ENCODE peak calls at places on chromosomes 11 and 22, in four cellular contexts. I, B, K and J are unnamed samples.

GRCh38 chr11:133663586-133663985 is 131.3 kb upstream of the OPCML start:
- DNase-seq in I (no peak), B (no peak), K (no peak), J (no peak)

GRCh38 chr11:72584293-72584921 is 89.8 kb downstream of the PDE2A start:
- DNase-seq in I (no peak), B (no peak), K (peak; percentile 87), J (no peak)

GRCh38 chr11:95361180-95361579 is 130.2 kb upstream of the SESN3 start:
- DNase-seq in I (no peak), B (no peak), K (no peak), J (no peak)

GRCh38 chr11:60866911-60867870 is at the start of gene ZP1:
- DNase-seq in I (no peak), B (no peak), K (no peak), J (peak; percentile 47)

GRCh38 chr11:58575377-58576020 is at the start of gene LPXN:
- DNase-seq in I (peak; percentile 93), B (no peak), K (no peak), J (peak; percentile 90)

GRCh38 chr22:49798486-49799151 is 29.1 kb downstream of the BRD1 start:
- DNase-seq in I (no peak), B (no peak), K (no peak), J (no peak)

GRCh38 chr22:44460287-44461082 is 37.5 kb downstream of the RTL6 start:
- DNase-seq in I (no peak), B (no peak), K (no peak), J (no peak)

GRCh38 chr11:71420455-71421241 is 27.5 kb downstream of the DHCR7 start:
- DNase-seq in I (peak; percentile 77), B (peak; percentile 56), K (peak; percentile 88), J (peak; percentile 61)

GRCh38 chr11:65639623-65640482 is 2.0 kb downstream of the SIPA1 start:
- DNase-seq in I (peak; percentile 98), B (no peak), K (no peak), J (no peak)

GRCh38 chr22:40325315-40325714 is 21.0 kb upstream of the ADSL start:
- DNase-seq in I (no peak), B (no peak), K (no peak), J (no peak)

GRCh38 chr11:64996710-64997380 is at the start of gene BATF2:
- DNase-seq in I (peak; percentile 60), B (peak; percentile 50), K (peak; percentile 94), J (peak; percentile 61)

GRCh38 chr11:8006349-8006977 is 19.3 kb downstream of the EIF3F start:
- DNase-seq in I (peak; percentile 82), B (peak; percentile 54), K (peak; percentile 92), J (peak; percentile 82)

GRCh38 chr11:99316761-99317475 is 296.2 kb downstream of the CNTN5 start:
- DNase-seq in I (no peak), B (no peak), K (no peak), J (no peak)

GRCh38 chr11:2377511-2378443 is 667 bp downstream of the CD81 start:
- DNase-seq in I (peak; percentile 79), B (no peak), K (peak; percentile 82), J (peak; percentile 46)

GRCh38 chr11:58622344-58622743 is at the start of gene CNTF:
- DNase-seq in I (no peak), B (no peak), K (no peak), J (no peak)

GRCh38 chr11:36127550-36127949 is 161.7 kb downstream of the COMMD9 start:
- DNase-seq in I (no peak), B (no peak), K (no peak), J (no peak)

GRCh38 chr11:73566422-73566821 is 31.5 kb downstream of the FAM168A start:
- DNase-seq in I (no peak), B (no peak), K (no peak), J (no peak)

GRCh38 chr11:126434950-126435335 is 79.5 kb downstream of the ST3GAL4 start:
- DNase-seq in I (no peak), B (no peak), K (peak; percentile 48), J (no peak)

GRCh38 chr11:61763930-61764605 is 11.6 kb downstream of the MYRF start:
- DNase-seq in I (no peak), B (no peak), K (no peak), J (no peak)

DNA sequence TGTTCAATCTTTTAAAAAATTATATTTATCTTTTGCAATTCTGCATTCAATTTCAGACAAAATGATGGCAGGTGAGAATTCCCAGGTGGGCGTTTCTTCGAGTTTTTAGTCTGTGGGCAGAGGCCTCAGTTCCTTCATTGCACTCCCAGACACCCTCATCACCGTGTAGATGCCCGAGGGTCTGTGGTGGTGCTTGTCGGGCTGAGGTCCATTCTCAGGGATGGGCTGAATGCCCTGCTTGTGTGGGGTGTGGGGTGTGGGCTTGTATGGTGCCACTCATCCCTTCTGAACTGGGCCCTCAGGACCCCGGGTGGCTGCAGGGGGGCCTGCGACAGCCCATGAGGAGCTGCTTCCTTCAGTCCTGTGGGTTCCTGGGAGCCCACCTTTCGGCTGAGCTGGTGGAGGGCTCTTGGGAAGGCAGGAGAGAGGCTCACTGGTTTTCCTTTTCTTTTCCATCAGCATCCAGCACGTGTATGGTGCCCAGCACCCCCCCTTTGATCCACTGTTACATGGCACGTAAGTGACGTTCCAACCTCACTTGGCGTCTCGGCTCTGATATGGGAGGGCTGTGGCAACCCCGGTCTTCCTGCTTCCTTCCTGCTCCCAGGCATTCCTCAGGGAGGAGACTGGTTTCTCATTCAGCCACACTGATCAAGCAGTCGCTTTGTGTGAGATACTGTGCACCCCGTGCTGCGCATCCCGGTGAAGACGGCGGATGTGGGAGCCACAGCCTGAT is 29.8 kb downstream of the TBC1D22A start:
- DNase-seq in I (no peak), B (no peak), K (no peak), J (no peak)
- H3K9me2 ChIP-seq in I (no peaks in the 10 kb centered on the region), B (no peaks in the 10 kb centered on the region), K (no peaks in the 10 kb centered on the region), J (no peaks in the 10 kb centered on the region)

GRCh38 chr11:114297806-114298700 is 1.9 kb downstream of the NNMT start:
- DNase-seq in I (no peak), B (no peak), K (no peak), J (no peak)
- H3K9me2 ChIP-seq in I (no peaks in the 10 kb centered on the region), B (no peaks in the 10 kb centered on the region), K (no peaks in the 10 kb centered on the region), J (no peaks in the 10 kb centered on the region)

GRCh38 chr22:23909258-23909898 is 15.2 kb downstream of the MIF start:
- DNase-seq in I (no peak), B (no peak), K (no peak), J (no peak)
- H3K9me2 ChIP-seq in I (no peaks in the 10 kb centered on the region), B (no peaks in the 10 kb centered on the region), K (peaks cover 4% of the 10 kb centered on the region), J (no peaks in the 10 kb centered on the region)

DNA sequence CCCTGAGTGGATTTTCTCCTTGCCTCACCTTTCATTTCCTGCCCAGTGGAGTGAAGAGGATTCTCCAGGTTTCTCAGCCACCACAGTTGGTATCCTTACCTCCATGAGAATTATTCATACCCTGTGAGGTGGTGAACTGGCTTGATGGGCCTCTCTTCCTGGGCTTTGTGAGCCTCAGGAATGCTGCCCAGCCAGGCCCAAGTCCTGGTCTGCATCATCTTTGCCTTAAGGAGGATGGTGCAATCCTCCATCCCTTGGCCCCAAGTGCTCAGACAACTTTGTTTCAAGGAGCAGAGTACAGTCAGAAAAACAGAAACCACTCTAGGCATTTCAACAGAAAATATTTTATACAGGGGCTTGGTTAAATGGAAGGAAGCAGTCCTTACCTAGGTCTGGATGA is 114.2 kb upstream of the CADM1 start:
- DNase-seq in I (no peak), B (no peak), K (no peak), J (no peak)
- H3K9me2 ChIP-seq in I (no peaks in the 10 kb centered on the region), B (no peaks in the 10 kb centered on the region), K (no peaks in the 10 kb centered on the region), J (no peaks in the 10 kb centered on the region)

GRCh38 chr22:42649261-42650056 is at the start of gene CYB5R3:
- DNase-seq in I (peak; percentile 93), B (peak; percentile 42), K (peak; percentile 93), J (peak; percentile 55)
- H3K9me2 ChIP-seq in I (no peaks in the 10 kb centered on the region), B (no peaks in the 10 kb centered on the region), K (no peaks in the 10 kb centered on the region), J (no peaks in the 10 kb centered on the region)

GRCh38 chr11:68053117-68053516 is 14.3 kb downstream of the TCIRG1 start:
- DNase-seq in I (no peak), B (no peak), K (no peak), J (no peak)
- H3K9me2 ChIP-seq in I (no peaks in the 10 kb centered on the region), B (no peaks in the 10 kb centered on the region), K (no peaks in the 10 kb centered on the region), J (no peaks in the 10 kb centered on the region)

GRCh38 chr11:120875986-120876385 is 147.9 kb upstream of the TBCEL start:
- DNase-seq in I (no peak), B (no peak), K (no peak), J (no peak)
- H3K9me2 ChIP-seq in I (no peaks in the 10 kb centered on the region), B (no peaks in the 10 kb centered on the region), K (peaks cover 8% of the 10 kb centered on the region), J (no peaks in the 10 kb centered on the region)

GRCh38 chr22:28605362-28605761 is 74.3 kb downstream of the TTC28 start:
- DNase-seq in I (no peak), B (no peak), K (no peak), J (no peak)
- H3K9me2 ChIP-seq in I (no peaks in the 10 kb centered on the region), B (no peaks in the 10 kb centered on the region), K (no peaks in the 10 kb centered on the region), J (no peaks in the 10 kb centered on the region)